ENCODE peak calls at places on chromosome 18, in nine cellular contexts. Q is NCI-H82, Z is posterior vena cava, U is HT1080, W is MM.1S, M is adrenal gland, I is heart left ventricle, K is tibial nerve, L is left colon. X is an unnamed sample.

GRCh38 chr18:13003466-13003896 is 12.3 kb downstream of the CEP192 start:
- DNase-seq in L (peak), Q (peak), M (no peak), W (peak), Z (no peak), I (no peak), K (no peak), U (peak), X (no peak)

GRCh38 chr18:79933765-79934164 is 17.7 kb downstream of the SLC66A2 start:
- DNase-seq in U (no peak), W (no peak), L (peak), K (no peak), I (peak), Q (no peak), M (no peak), Z (peak), X (no peak)

GRCh38 chr18:59881728-59882685 is 17.8 kb upstream of the PMAIP1 start:
- DNase-seq in Q (no peak), Z (no peak), U (peak), I (no peak), M (no peak), K (no peak), L (peak), W (no peak), X (no peak)

GRCh38 chr18:76461148-76461547 is 33.9 kb downstream of the ZNF516 start:
- DNase-seq in Z (no peak), I (peak), Q (no peak), U (no peak), L (no peak), K (no peak), M (no peak), W (no peak), X (peak)

GRCh38 chr18:74546751-74547530 is 12.6 kb downstream of the CNDP1 start:
- DNase-seq in M (no peak), U (peak), K (no peak), Q (no peak), L (no peak), Z (peak), W (no peak), I (peak), X (no peak)

GRCh38 chr18:48838166-48838775 is 112.5 kb downstream of the SMAD7 start:
- DNase-seq in Z (peak), M (no peak), Q (no peak), L (no peak), U (no peak), I (no peak), W (no peak), K (no peak), X (no peak)

GRCh38 chr18:77407733-77408132 is 158.1 kb downstream of the GALR1 start:
- DNase-seq in K (no peak), I (no peak), U (no peak), Q (no peak), L (no peak), M (no peak), Z (no peak), W (no peak), X (no peak)

GRCh38 chr18:42706618-42707017 is 408.9 kb downstream of the RIT2 start:
- DNase-seq in K (no peak), Z (no peak), L (peak), I (no peak), M (peak), W (no peak), U (peak), Q (peak), X (no peak)

X was measured in lung.